ENCODE peak calls at places on chromosomes 12 and 14, in six cellular contexts. W is astrocyte, S is AG09309, B is right atrium auricular region, U is tibial artery, E is body of pancreas. J is an unnamed sample.

GRCh38 chr14:91496790-91497189 is 13.3 kb downstream of the PPP4R3A start:
- DNase-seq in W (no peak), S (no peak), B (no peak), U (no peak), E (no peak), J (no peak)

GRCh38 chr12:50734409-50735263 is 29.3 kb upstream of the ATF1 start:
- DNase-seq in W (no peak), S (no peak), B (peak; percentile 50), U (no peak), E (no peak), J (peak; percentile 6)

GRCh38 chr12:67482751-67483661 is 165.5 kb upstream of the DYRK2 start:
- DNase-seq in W (peak; percentile 55), S (peak; percentile 13), B (no peak), U (peak; percentile 75), E (peak; percentile 68), J (peak; percentile 77)

GRCh38 chr12:17528394-17528793 is 561.6 kb downstream of the RERGL start:
- DNase-seq in W (no peak), S (no peak), B (no peak), U (no peak), E (no peak), J (no peak)

GRCh38 chr12:132474237-132474741 is 15.7 kb upstream of the FBRSL1 start:
- DNase-seq in W (no peak), S (no peak), B (no peak), U (no peak), E (no peak), J (peak; percentile 41)

GRCh38 chr12:122021193-122021821 is 377 bp upstream of the BCL7A start:
- DNase-seq in W (no peak), S (no peak), B (no peak), U (no peak), E (peak; percentile 44), J (no peak)

GRCh38 chr14:92599786-92600185 is 86.2 kb downstream of the RIN3 start:
- DNase-seq in W (no peak), S (no peak), B (no peak), U (no peak), E (no peak), J (no peak)

GRCh38 chr14:63248211-63248610 is 44.0 kb downstream of the RHOJ start:
- DNase-seq in W (peak; percentile 82), S (no peak), B (no peak), U (no peak), E (no peak), J (no peak)

GRCh38 chr14:63893701-63894458 is 41.1 kb downstream of the SYNE2 start:
- DNase-seq in W (peak; percentile 94), S (peak; percentile 82), B (peak; percentile 75), U (peak; percentile 79), E (peak; percentile 53), J (no peak)

GRCh38 chr12:105980048-105980447 is 158.7 kb downstream of the NUAK1 start:
- DNase-seq in W (no peak), S (no peak), B (no peak), U (no peak), E (no peak), J (no peak)

GRCh38 chr14:99274346-99275221 is 2.6 kb upstream of the BCL11B start:
- DNase-seq in W (peak; percentile 75), S (peak; percentile 5), B (no peak), U (peak; percentile 53), E (peak; percentile 53), J (peak; percentile 78)

GRCh38 chr14:86838363-86838762 is 1154.6 kb downstream of the GALC start:
- DNase-seq in W (no peak), S (no peak), B (no peak), U (no peak), E (no peak), J (no peak)

GRCh38 chr14:92258934-92259333 is 64.0 kb upstream of the SLC24A4 start:
- DNase-seq in W (no peak), S (no peak), B (no peak), U (no peak), E (no peak), J (no peak)

GRCh38 chr14:80664576-80664975 is 277.0 kb downstream of the CEP128 start:
- DNase-seq in W (peak; percentile 68), S (no peak), B (no peak), U (no peak), E (no peak), J (no peak)

GRCh38 chr14:61168126-61168525 is 113.0 kb downstream of the TMEM30B start:
- DNase-seq in W (peak; percentile 70), S (no peak), B (no peak), U (no peak), E (no peak), J (no peak)

GRCh38 chr14:22314183-22314820 is 274.7 kb downstream of the DAD1 start:
- DNase-seq in W (peak; percentile 30), S (no peak), B (no peak), U (no peak), E (peak; percentile 15), J (no peak)

GRCh38 chr14:23638414-23639047 is 2.4 kb downstream of the DHRS2 start:
- DNase-seq in W (no peak), S (no peak), B (no peak), U (no peak), E (peak; percentile 22), J (no peak)

GRCh38 chr12:128266559-128267245 is at the start of gene TMEM132C:
- DNase-seq in W (no peak), S (no peak), B (no peak), U (no peak), E (no peak), J (no peak)

GRCh38 chr12:108461071-108461670 is 53.9 kb upstream of the FICD start:
- DNase-seq in W (no peak), S (no peak), B (no peak), U (no peak), E (no peak), J (no peak)

GRCh38 chr12:212799-213526 is 994 bp downstream of the SLC6A12 start:
- DNase-seq in W (no peak), S (no peak), B (no peak), U (no peak), E (peak; percentile 76), J (no peak)

GRCh38 chr14:31106768-31107167 is 80.6 kb upstream of the STRN3 start:
- DNase-seq in W (peak; percentile 40), S (peak; percentile 4), B (no peak), U (no peak), E (no peak), J (no peak)

GRCh38 chr14:69069020-69069421 is 83.9 kb downstream of the DCAF5 start:
- DNase-seq in W (peak; percentile 81), S (peak; percentile 66), B (no peak), U (no peak), E (no peak), J (no peak)

GRCh38 chr14:78130356-78130755 is 39.8 kb upstream of the NRXN3 start:
- DNase-seq in W (no peak), S (no peak), B (no peak), U (no peak), E (no peak), J (no peak)

GRCh38 chr12:132259364-132259871 is 70.0 kb downstream of the GALNT9 start:
- DNase-seq in W (no peak), S (no peak), B (no peak), U (no peak), E (no peak), J (no peak)

GRCh38 chr14:49659526-49660455 is 24.7 kb upstream of the DNAAF2 start:
- DNase-seq in W (no peak), S (no peak), B (no peak), U (no peak), E (no peak), J (no peak)

GRCh38 chr12:124481257-124481750 is 86.1 kb downstream of the NCOR2 start:
- DNase-seq in W (no peak), S (no peak), B (no peak), U (no peak), E (peak; percentile 53), J (no peak)

GRCh38 chr12:124682425-124683329 is 115.3 kb upstream of the NCOR2 start:
- DNase-seq in W (no peak), S (no peak), B (no peak), U (no peak), E (no peak), J (no peak)

GRCh38 chr14:89340782-89341181 is 76.3 kb downstream of the FOXN3 start:
- DNase-seq in W (no peak), S (no peak), B (no peak), U (no peak), E (no peak), J (no peak)

GRCh38 chr12:105907982-105908381 is 230.8 kb downstream of the NUAK1 start:
- DNase-seq in W (peak; percentile 42), S (no peak), B (no peak), U (no peak), E (no peak), J (no peak)

GRCh38 chr12:80400591-80400991 is 43.4 kb upstream of the PTPRQ start:
- DNase-seq in W (peak; percentile 31), S (no peak), B (no peak), U (no peak), E (no peak), J (no peak)
- H3K4me3 ChIP-seq in W (peak overlapping the region; percentile 77), S (peak overlapping the region; percentile 68), B (peak overlapping the region; percentile 42), U (peak overlapping the region; percentile 56), E (no peak overlapping the region), J (no peak overlapping the region)

DNA sequence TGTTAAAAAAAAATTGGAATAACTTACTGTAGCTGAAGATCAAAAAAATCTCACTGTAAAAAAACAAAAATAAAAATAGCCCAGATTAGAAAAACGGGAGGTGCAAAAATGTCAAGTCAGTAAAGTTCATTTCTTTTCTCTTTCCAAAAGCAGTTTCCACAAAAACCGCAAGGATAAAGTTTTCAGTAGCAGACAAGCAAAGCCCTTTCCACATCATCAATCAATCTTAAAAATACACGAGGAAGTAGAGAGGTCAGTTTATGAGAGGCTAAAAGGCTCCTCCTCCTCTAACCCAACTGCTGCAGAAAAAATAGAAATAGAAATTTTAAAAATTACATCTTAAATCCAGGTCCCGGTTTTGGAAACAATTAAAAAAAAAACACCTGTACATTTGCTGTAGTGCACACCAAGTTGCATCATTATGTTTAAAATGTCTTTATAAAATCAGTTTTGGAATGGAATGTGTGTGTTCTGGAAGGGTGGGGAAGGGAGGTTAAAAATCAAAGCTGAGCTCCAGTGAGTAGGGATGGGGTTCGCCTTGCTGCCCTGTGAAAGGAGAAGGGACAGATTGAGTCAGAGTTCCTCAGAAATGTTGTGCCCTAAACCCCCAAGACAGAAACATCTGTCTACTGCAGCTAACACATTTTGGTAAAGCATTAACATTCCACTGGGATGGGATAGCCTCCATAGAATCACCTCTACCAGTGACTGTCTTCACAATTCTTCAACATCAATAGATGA is 5.8 kb downstream of the HNRNPC start:
- DNase-seq in W (peak; percentile 72), S (no peak), B (no peak), U (no peak), E (no peak), J (no peak)
- H3K4me3 ChIP-seq in W (peak overlapping the region; percentile 30), S (peak overlapping the region; percentile 3), B (no peak overlapping the region), U (no peak overlapping the region), E (no peak overlapping the region), J (peak overlapping the region; percentile 98)

GRCh38 chr14:76917759-76918175 is 91.6 kb downstream of the LRRC74A start:
- DNase-seq in W (no peak), S (no peak), B (peak; percentile 83), U (peak; percentile 69), E (peak; percentile 83), J (no peak)
- H3K4me3 ChIP-seq in W (no peak overlapping the region), S (no peak overlapping the region), B (peak overlapping the region; percentile 5), U (peak overlapping the region; percentile 19), E (no peak overlapping the region), J (no peak overlapping the region)

DNA sequence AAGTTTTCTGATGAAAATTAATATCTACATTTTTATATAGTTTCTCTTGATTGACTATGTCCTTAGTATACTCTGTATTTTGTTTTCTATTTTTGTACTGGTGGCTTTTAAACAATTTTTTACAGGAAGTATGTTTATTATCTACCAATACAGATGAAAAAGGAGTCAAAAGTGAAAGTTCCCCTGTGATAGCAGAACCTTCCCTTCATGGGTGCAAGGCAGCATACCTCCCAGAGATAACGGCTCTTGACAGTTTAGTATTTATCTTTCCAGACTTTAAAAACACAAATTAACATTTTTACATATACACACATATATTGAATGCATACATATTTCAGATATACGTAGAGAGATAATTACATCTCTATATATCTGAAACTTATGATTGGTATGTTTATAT is 17.1 kb upstream of the FAM234B start:
- DNase-seq in W (no peak), S (no peak), B (no peak), U (no peak), E (no peak), J (no peak)
- H3K4me3 ChIP-seq in W (no peak overlapping the region), S (no peak overlapping the region), B (no peak overlapping the region), U (no peak overlapping the region), E (no peak overlapping the region), J (no peak overlapping the region)